ENCODE peak calls at places on chromosomes 1 and 21, in seven cellular contexts. One of them, this sample, is unnamed.

GRCh38 chr1:201277441-201277840 is 5.9 kb upstream of the PKP1 start:
- DNase-seq in uterus: no peak
- DNase-seq in IMR-90: no peak
- DNase-seq in esophagus squamous epithelium: no peak
- DNase-seq in A549: no peak
- DNase-seq in sigmoid colon: no peak
- DNase-seq in stomach: no peak
- DNase-seq in this sample: no peak

GRCh38 chr1:21651214-21652042 is 17.7 kb downstream of the RAP1GAP start:
- DNase-seq in esophagus squamous epithelium: no peak
- DNase-seq in IMR-90: no peak
- DNase-seq in A549: no peak
- DNase-seq in uterus: peak
- DNase-seq in sigmoid colon: no peak
- DNase-seq in stomach: peak
- DNase-seq in this sample: no peak

GRCh38 chr1:54463259-54464030 is 57.3 kb upstream of the SSBP3 start:
- DNase-seq in stomach: no peak
- DNase-seq in uterus: no peak
- DNase-seq in sigmoid colon: peak
- DNase-seq in A549: no peak
- DNase-seq in esophagus squamous epithelium: no peak
- DNase-seq in IMR-90: no peak
- DNase-seq in this sample: no peak

GRCh38 chr1:29855761-29856160 is 619.4 kb downstream of the PTPRU start:
- DNase-seq in esophagus squamous epithelium: no peak
- DNase-seq in A549: no peak
- DNase-seq in stomach: no peak
- DNase-seq in uterus: no peak
- DNase-seq in sigmoid colon: no peak
- DNase-seq in IMR-90: no peak
- DNase-seq in this sample: no peak

GRCh38 chr1:231176421-231176820 is 14.6 kb downstream of the TRIM67 start:
- DNase-seq in sigmoid colon: no peak
- DNase-seq in IMR-90: no peak
- DNase-seq in uterus: no peak
- DNase-seq in stomach: no peak
- DNase-seq in A549: no peak
- DNase-seq in esophagus squamous epithelium: no peak
- DNase-seq in this sample: no peak

GRCh38 chr1:49111931-49112330 is 335.2 kb upstream of the BEND5 start:
- DNase-seq in IMR-90: no peak
- DNase-seq in A549: no peak
- DNase-seq in uterus: no peak
- DNase-seq in stomach: no peak
- DNase-seq in esophagus squamous epithelium: no peak
- DNase-seq in sigmoid colon: no peak
- DNase-seq in this sample: no peak

GRCh38 chr1:164446020-164446419 is 113.0 kb upstream of the PBX1 start:
- DNase-seq in sigmoid colon: no peak
- DNase-seq in IMR-90: no peak
- DNase-seq in stomach: no peak
- DNase-seq in A549: no peak
- DNase-seq in uterus: no peak
- DNase-seq in esophagus squamous epithelium: no peak
- DNase-seq in this sample: no peak

GRCh38 chr1:15950763-15951295 is 25.1 kb downstream of the ZBTB17 start:
- DNase-seq in A549: no peak
- DNase-seq in stomach: no peak
- DNase-seq in IMR-90: peak
- DNase-seq in uterus: peak
- DNase-seq in esophagus squamous epithelium: no peak
- DNase-seq in sigmoid colon: peak
- DNase-seq in this sample: no peak

GRCh38 chr1:222346955-222347354 is 200.9 kb downstream of the HHIPL2 start:
- DNase-seq in sigmoid colon: no peak
- DNase-seq in uterus: no peak
- DNase-seq in stomach: no peak
- DNase-seq in esophagus squamous epithelium: no peak
- DNase-seq in IMR-90: no peak
- DNase-seq in A549: no peak
- DNase-seq in this sample: no peak

GRCh38 chr1:56525463-56526155 is 53.8 kb downstream of the PLPP3 start:
- DNase-seq in esophagus squamous epithelium: peak
- DNase-seq in IMR-90: peak
- DNase-seq in sigmoid colon: no peak
- DNase-seq in stomach: peak
- DNase-seq in A549: no peak
- DNase-seq in uterus: no peak
- DNase-seq in this sample: peak

GRCh38 chr1:94922756-94923465 is 4.0 kb downstream of the CNN3 start:
- DNase-seq in A549: no peak
- DNase-seq in esophagus squamous epithelium: no peak
- DNase-seq in stomach: no peak
- DNase-seq in uterus: no peak
- DNase-seq in IMR-90: peak
- DNase-seq in sigmoid colon: no peak
- DNase-seq in this sample: no peak

GRCh38 chr1:44649788-44650158 is 24.5 kb downstream of the TMEM53 start:
- DNase-seq in esophagus squamous epithelium: no peak
- DNase-seq in stomach: no peak
- DNase-seq in uterus: no peak
- DNase-seq in IMR-90: no peak
- DNase-seq in sigmoid colon: no peak
- DNase-seq in A549: no peak
- DNase-seq in this sample: no peak

GRCh38 chr1:244065960-244066388 is 14.9 kb downstream of the ZBTB18 start:
- DNase-seq in stomach: no peak
- DNase-seq in uterus: no peak
- DNase-seq in IMR-90: peak
- DNase-seq in sigmoid colon: no peak
- DNase-seq in esophagus squamous epithelium: no peak
- DNase-seq in A549: no peak
- DNase-seq in this sample: no peak

GRCh38 chr1:231139659-231140650 is 21.9 kb upstream of the TRIM67 start:
- DNase-seq in A549: peak
- DNase-seq in stomach: no peak
- DNase-seq in uterus: no peak
- DNase-seq in IMR-90: peak
- DNase-seq in esophagus squamous epithelium: no peak
- DNase-seq in sigmoid colon: no peak
- DNase-seq in this sample: no peak

GRCh38 chr1:45892068-45892785 is 88.8 kb downstream of the MAST2 start:
- DNase-seq in uterus: no peak
- DNase-seq in IMR-90: peak
- DNase-seq in stomach: no peak
- DNase-seq in A549: peak
- DNase-seq in sigmoid colon: no peak
- DNase-seq in esophagus squamous epithelium: no peak
- DNase-seq in this sample: no peak

GRCh38 chr1:234943801-234944402 is 184.7 kb downstream of the TOMM20 start:
- DNase-seq in sigmoid colon: peak
- DNase-seq in stomach: no peak
- DNase-seq in esophagus squamous epithelium: no peak
- DNase-seq in uterus: no peak
- DNase-seq in IMR-90: no peak
- DNase-seq in A549: no peak
- DNase-seq in this sample: no peak

DNA sequence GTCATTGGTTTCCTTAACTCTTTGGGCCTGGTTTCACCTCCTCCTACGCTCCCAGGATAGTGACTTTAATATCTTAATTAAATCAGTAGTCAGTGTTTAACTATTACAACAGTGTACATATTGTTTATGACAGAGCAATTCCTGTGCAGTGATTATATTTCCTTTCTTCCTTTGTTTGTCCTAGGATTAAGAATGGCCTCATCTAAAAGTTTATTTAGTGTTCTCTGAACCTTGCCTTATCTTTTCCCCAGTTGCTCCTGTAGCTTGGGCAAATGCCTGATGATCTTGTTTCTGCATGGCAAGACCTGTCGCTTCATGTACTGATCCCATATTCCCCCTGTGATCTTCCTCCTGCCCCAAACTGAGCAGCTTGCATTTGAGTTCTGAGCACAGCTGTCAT is 69.1 kb upstream of the STUM start:
- DNase-seq in stomach: peak
- DNase-seq in esophagus squamous epithelium: no peak
- DNase-seq in sigmoid colon: no peak
- DNase-seq in IMR-90: no peak
- DNase-seq in uterus: no peak
- DNase-seq in A549: no peak
- DNase-seq in this sample: no peak
- H3K27ac ChIP-seq in stomach: no peak
- H3K27ac ChIP-seq in esophagus squamous epithelium: no peak
- H3K27ac ChIP-seq in sigmoid colon: no peak
- H3K27ac ChIP-seq in IMR-90: no peak
- H3K27ac ChIP-seq in uterus: no peak
- H3K27ac ChIP-seq in A549: no peak
- H3K27ac ChIP-seq in this sample: no peak

DNA sequence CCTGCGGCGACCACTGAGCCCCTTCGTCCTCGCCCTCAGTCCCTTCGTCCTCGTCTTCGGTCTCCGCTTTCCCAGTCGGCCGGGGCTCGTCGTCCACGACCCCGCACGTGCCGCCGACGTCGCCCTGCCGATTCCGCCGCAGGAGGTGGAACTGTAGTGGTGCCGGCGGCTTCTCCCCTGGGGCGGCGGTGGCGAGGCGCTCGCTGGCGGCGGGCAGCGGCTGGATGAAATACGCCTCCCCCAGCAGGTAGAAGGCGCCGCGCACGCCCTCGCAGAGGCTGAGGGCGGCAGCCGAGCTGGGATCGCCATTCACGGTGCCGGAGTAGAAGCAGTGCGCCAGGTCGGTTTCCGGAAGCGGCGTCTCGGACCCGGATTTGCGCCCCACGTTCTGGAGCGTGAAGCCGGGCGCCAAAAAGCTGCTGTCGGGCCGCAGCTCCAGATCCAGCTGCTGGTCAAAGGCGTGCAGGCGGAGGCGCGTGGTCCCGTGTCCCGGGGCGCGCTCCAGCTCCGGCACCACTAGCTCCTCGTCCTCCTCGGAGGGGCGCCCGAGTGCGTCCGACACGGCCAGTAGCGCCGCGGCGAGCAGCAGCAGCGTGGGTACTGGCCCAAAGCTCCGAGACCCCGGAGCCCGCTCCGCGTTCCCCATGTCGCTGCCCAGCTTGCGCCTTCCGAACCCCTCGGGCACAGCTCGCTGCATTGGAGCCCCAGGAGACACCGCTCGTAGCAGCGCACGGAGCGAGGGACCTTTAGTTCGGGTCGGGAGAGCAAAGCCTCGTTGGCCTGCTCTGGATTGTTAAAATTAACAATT is 747 bp downstream of the ADAMTS1 start:
- DNase-seq in IMR-90: peak
- DNase-seq in esophagus squamous epithelium: no peak
- DNase-seq in sigmoid colon: peak
- DNase-seq in stomach: no peak
- DNase-seq in A549: no peak
- DNase-seq in uterus: peak
- DNase-seq in this sample: no peak
- TF ChIP-seq POLR2A in IMR-90: no peak
- TF ChIP-seq POLR2A in esophagus squamous epithelium: no peak
- TF ChIP-seq POLR2A in sigmoid colon: no peak
- TF ChIP-seq POLR2A in stomach: no peak
- TF ChIP-seq POLR2A in A549: no peak
- TF ChIP-seq POLR2A in uterus: no peak
- TF ChIP-seq POLR2A in this sample: no peak

GRCh38 chr1:152481869-152482664 is 28.5 kb upstream of the LCE5A start:
- DNase-seq in esophagus squamous epithelium: no peak
- DNase-seq in A549: no peak
- DNase-seq in uterus: no peak
- DNase-seq in stomach: no peak
- DNase-seq in IMR-90: no peak
- DNase-seq in sigmoid colon: no peak
- DNase-seq in this sample: no peak
- TF ChIP-seq CTCF in esophagus squamous epithelium: no peak
- TF ChIP-seq CTCF in A549: no peak
- TF ChIP-seq CTCF in uterus: no peak
- TF ChIP-seq CTCF in stomach: no peak
- TF ChIP-seq CTCF in IMR-90: no peak
- TF ChIP-seq CTCF in sigmoid colon: no peak
- TF ChIP-seq CTCF in this sample: no peak

GRCh38 chr1:92691937-92692336 is 93.0 kb downstream of the EVI5 start:
- DNase-seq in uterus: no peak
- DNase-seq in sigmoid colon: no peak
- DNase-seq in esophagus squamous epithelium: no peak
- DNase-seq in IMR-90: no peak
- DNase-seq in A549: no peak
- DNase-seq in stomach: no peak
- DNase-seq in this sample: no peak

GRCh38 chr1:92695104-92695503 is 89.8 kb downstream of the EVI5 start:
- DNase-seq in uterus: no peak
- DNase-seq in sigmoid colon: no peak
- DNase-seq in A549: no peak
- DNase-seq in esophagus squamous epithelium: no peak
- DNase-seq in IMR-90: peak
- DNase-seq in stomach: no peak
- DNase-seq in this sample: no peak

GRCh38 chr1:92690212-92690906 is 94.5 kb downstream of the EVI5 start:
- DNase-seq in IMR-90: no peak
- DNase-seq in uterus: no peak
- DNase-seq in sigmoid colon: no peak
- DNase-seq in esophagus squamous epithelium: no peak
- DNase-seq in stomach: no peak
- DNase-seq in A549: no peak
- DNase-seq in this sample: no peak
- H3K27ac ChIP-seq in IMR-90: no peak
- H3K27ac ChIP-seq in uterus: no peak
- H3K27ac ChIP-seq in sigmoid colon: no peak
- H3K27ac ChIP-seq in esophagus squamous epithelium: no peak
- H3K27ac ChIP-seq in stomach: no peak
- H3K27ac ChIP-seq in A549: no peak
- H3K27ac ChIP-seq in this sample: no peak